ENCODE peak calls at places on chromosomes 16 and 17, in eight cellular contexts. H, L, R, J, C, N, Q and O are unnamed samples.

GRCh38 chr16:86414991-86415740 is 95.2 kb upstream of the FOXF1 start:
- DNase-seq in H (no peak), L (no peak), R (no peak), J (no peak), C (no peak), N (no peak), Q (no peak), O (no peak)

GRCh38 chr16:2966803-2967184 is 2.4 kb upstream of the PAQR4 start:
- DNase-seq in H (no peak), L (no peak), R (no peak), J (no peak), C (no peak), N (no peak), Q (no peak), O (no peak)

GRCh38 chr16:67428146-67428731 is 2.7 kb upstream of the HSD11B2 start:
- DNase-seq in H (no peak), L (peak; percentile 89), R (peak; percentile 67), J (peak; percentile 22), C (peak; percentile 69), N (peak; percentile 54), Q (peak; percentile 31), O (peak; percentile 33)

GRCh38 chr16:529012-529575 is 1.6 kb downstream of the CAPN15 start:
- DNase-seq in H (no peak), L (no peak), R (no peak), J (no peak), C (no peak), N (no peak), Q (no peak), O (no peak)

GRCh38 chr17:74861554-74862107 is 1.9 kb upstream of the GRIN2C start:
- DNase-seq in H (no peak), L (peak; percentile 68), R (no peak), J (no peak), C (no peak), N (no peak), Q (no peak), O (no peak)

GRCh38 chr17:42608692-42609181 is 437 bp downstream of the RETREG3 start:
- DNase-seq in H (peak; percentile 3), L (no peak), R (no peak), J (no peak), C (no peak), N (no peak), Q (no peak), O (no peak)

GRCh38 chr17:72556944-72557826 is 436.4 kb downstream of the SOX9 start:
- DNase-seq in H (no peak), L (peak; percentile 89), R (peak; percentile 83), J (peak; percentile 19), C (peak; percentile 76), N (peak; percentile 46), Q (peak; percentile 41), O (peak; percentile 32)

GRCh38 chr17:77140878-77141767 is at the start of gene SEC14L1:
- DNase-seq in H (no peak), L (peak; percentile 83), R (peak; percentile 48), J (no peak), C (peak; percentile 63), N (peak; percentile 18), Q (peak; percentile 14), O (no peak)

GRCh38 chr16:55508941-55509920 is at the start of gene LPCAT2:
- DNase-seq in H (no peak), L (peak; percentile 93), R (peak; percentile 83), J (no peak), C (no peak), N (peak; percentile 39), Q (no peak), O (no peak)

GRCh38 chr16:86300746-86301480 is 209.4 kb upstream of the FOXF1 start:
- DNase-seq in H (no peak), L (no peak), R (no peak), J (no peak), C (no peak), N (no peak), Q (no peak), O (no peak)

GRCh38 chr17:45783593-45784292 is 377 bp upstream of the CRHR1 start:
- DNase-seq in H (no peak), L (peak; percentile 88), R (no peak), J (no peak), C (peak; percentile 42), N (no peak), Q (no peak), O (no peak)

GRCh38 chr17:3524024-3524423 is 33.6 kb downstream of the TRPV3 start:
- DNase-seq in H (no peak), L (no peak), R (no peak), J (no peak), C (no peak), N (no peak), Q (no peak), O (no peak)

GRCh38 chr17:11144358-11145233 is 96.4 kb upstream of the SHISA6 start:
- DNase-seq in H (no peak), L (peak; percentile 64), R (peak; percentile 63), J (no peak), C (peak; percentile 37), N (no peak), Q (no peak), O (no peak)

GRCh38 chr16:60137891-60138290 is 1403.8 kb upstream of the GOT2 start:
- DNase-seq in H (no peak), L (no peak), R (no peak), J (no peak), C (no peak), N (no peak), Q (no peak), O (no peak)

GRCh38 chr17:57784226-57784895 is 39.3 kb upstream of the CCDC182 start:
- DNase-seq in H (no peak), L (no peak), R (no peak), J (no peak), C (no peak), N (no peak), Q (no peak), O (no peak)

GRCh38 chr16:17475104-17475503 is 4.3 kb upstream of the XYLT1 start:
- DNase-seq in H (no peak), L (no peak), R (no peak), J (no peak), C (no peak), N (no peak), Q (no peak), O (no peak)

GRCh38 chr17:51322390-51323029 is 62.2 kb downstream of the UTP18 start:
- DNase-seq in H (no peak), L (no peak), R (peak; percentile 70), J (no peak), C (no peak), N (no peak), Q (no peak), O (no peak)

GRCh38 chr16:86899757-86900156 is 321.4 kb downstream of the FOXL1 start:
- DNase-seq in H (no peak), L (no peak), R (peak; percentile 18), J (no peak), C (peak; percentile 52), N (no peak), Q (no peak), O (no peak)

GRCh38 chr17:16377804-16378400 is 3.0 kb upstream of the UBB start:
- DNase-seq in H (no peak), L (no peak), R (peak; percentile 68), J (no peak), C (no peak), N (no peak), Q (no peak), O (no peak)